ENCODE peak calls at places on chromosomes 4 and X, in five cellular contexts. O is astrocyte of the spinal cord, B is SK-N-SH, Z is heart left ventricle, F is lower leg skin. C is an unnamed sample.

GRCh38 chr4:38488891-38489861 is 174.8 kb upstream of the KLF3 start:
- DNase-seq in F (no peak), Z (no peak), O (no peak), B (no peak), C (no peak)

GRCh38 chr4:53713767-53714166 is 122.5 kb upstream of the LNX1 start:
- DNase-seq in B (peak; percentile 42), O (no peak), F (no peak), Z (no peak), C (no peak)

GRCh38 chrX:24231169-24231568 is 81.6 kb downstream of the ZFX start:
- DNase-seq in O (peak; percentile 83), Z (no peak), B (no peak), F (no peak), C (no peak)

GRCh38 chrX:108527724-108528123 is 88.1 kb downstream of the COL4A5 start:
- DNase-seq in Z (no peak), B (no peak), F (no peak), O (no peak), C (no peak)

GRCh38 chrX:140071037-140071436 is 105.7 kb upstream of the CXorf66 start:
- DNase-seq in B (no peak), F (no peak), O (no peak), Z (no peak), C (no peak)

GRCh38 chrX:258291-259040 is 22.7 kb upstream of the PLCXD1 start:
- DNase-seq in O (no peak), Z (no peak), B (no peak), F (peak; percentile 42), C (no peak)

GRCh38 chr4:145878501-145879435 is 59.9 kb downstream of the ZNF827 start:
- DNase-seq in B (peak; percentile 8), Z (no peak), O (peak; percentile 77), F (no peak), C (no peak)

GRCh38 chrX:77442728-77443127 is 4.5 kb upstream of the FGF16 start:
- DNase-seq in F (no peak), Z (no peak), B (no peak), O (peak; percentile 75), C (no peak)

GRCh38 chr4:30536231-30536630 is 183.9 kb upstream of the PCDH7 start:
- DNase-seq in F (no peak), Z (no peak), O (peak; percentile 31), B (no peak), C (no peak)

DNA sequence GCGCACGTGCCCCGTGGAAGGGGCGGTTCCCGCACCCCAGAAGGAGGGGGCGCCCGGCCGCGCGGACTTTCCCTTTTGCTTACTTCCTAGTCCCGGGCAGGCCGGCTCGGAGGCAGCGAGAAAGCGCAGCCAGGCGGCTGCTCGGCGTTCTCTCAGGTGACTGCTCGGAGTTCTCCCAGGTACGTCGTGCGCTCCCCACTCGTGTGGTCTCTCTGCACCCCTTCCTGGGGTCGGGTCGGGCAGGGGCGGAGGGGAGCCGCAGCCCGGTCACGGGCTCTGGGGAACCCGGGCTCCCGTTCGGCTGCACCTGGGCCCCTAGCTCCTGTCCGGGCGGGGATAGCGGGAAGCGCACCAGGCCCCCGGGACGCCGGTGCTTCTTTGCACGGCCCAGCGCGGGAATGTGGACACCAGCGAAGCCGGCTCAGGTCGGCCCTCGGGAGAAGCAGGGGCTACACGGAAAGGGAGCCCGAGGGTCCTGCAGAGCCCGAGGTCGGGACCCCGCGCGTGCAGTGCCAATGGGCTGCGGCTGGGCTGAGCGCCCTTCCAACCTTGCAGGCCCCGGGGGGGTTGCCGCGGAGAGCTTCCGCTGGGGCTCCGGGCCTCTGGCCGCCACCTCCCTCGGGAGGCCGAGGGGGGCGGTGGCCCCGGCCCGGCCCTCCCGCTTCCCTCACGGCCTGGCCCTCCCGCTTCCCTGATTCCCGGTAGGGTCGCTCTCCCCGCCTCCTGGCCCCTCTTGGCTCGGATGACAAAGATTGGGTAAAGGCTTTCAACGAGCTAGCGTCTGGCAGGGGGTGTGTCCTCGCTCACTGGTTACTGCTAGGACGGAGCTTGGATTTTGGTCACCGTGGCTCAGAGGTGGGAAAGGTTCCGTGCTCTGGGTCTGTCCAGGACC is at the start of gene TLR2:
- DNase-seq in B (peak; percentile 73), O (no peak), F (peak; percentile 92), Z (peak; percentile 70), C (peak; percentile 44)
- TF ChIP-seq CTCF in B (no peak), O (no peak), F (no peak), Z (no peak), C (no peak)

GRCh38 chr4:5980436-5981155 is 37.6 kb downstream of the C4orf50 start:
- DNase-seq in F (peak; percentile 43), Z (no peak), O (no peak), B (peak; percentile 73), C (no peak)
- TF ChIP-seq CTCF in F (no peak), Z (no peak), O (no peak), B (no peak), C (no peak)

GRCh38 chr4:159191989-159192388 is 89.1 kb downstream of the RAPGEF2 start:
- DNase-seq in F (no peak), O (peak; percentile 70), Z (no peak), B (no peak), C (no peak)
- TF ChIP-seq CTCF in F (no peak), O (peak; percentile 60), Z (no peak), B (peak; percentile 74), C (no peak)

GRCh38 chr4:7733801-7734650 is 205.6 kb downstream of the AFAP1 start:
- DNase-seq in B (no peak), O (no peak), Z (no peak), F (no peak), C (no peak)
- TF ChIP-seq CTCF in B (no peak), O (no peak), Z (no peak), F (no peak), C (no peak)

GRCh38 chrX:97691901-97692455 is 808.3 kb downstream of the RPA4 start:
- DNase-seq in B (no peak), F (no peak), O (no peak), Z (no peak), C (no peak)

GRCh38 chrX:97692575-97692974 is 808.9 kb downstream of the RPA4 start:
- DNase-seq in O (no peak), F (no peak), B (no peak), Z (no peak), C (no peak)
- TF ChIP-seq CTCF in O (no peak), F (no peak), B (peak; percentile 19), Z (no peak), C (no peak)

GRCh38 chr4:185011408-185011807 is 6.9 kb upstream of the HELT start:
- DNase-seq in F (no peak), Z (no peak), O (no peak), B (peak; percentile 82), C (no peak)
- TF ChIP-seq CTCF in F (no peak), Z (no peak), O (peak; percentile 57), B (peak; percentile 59), C (no peak)

DNA sequence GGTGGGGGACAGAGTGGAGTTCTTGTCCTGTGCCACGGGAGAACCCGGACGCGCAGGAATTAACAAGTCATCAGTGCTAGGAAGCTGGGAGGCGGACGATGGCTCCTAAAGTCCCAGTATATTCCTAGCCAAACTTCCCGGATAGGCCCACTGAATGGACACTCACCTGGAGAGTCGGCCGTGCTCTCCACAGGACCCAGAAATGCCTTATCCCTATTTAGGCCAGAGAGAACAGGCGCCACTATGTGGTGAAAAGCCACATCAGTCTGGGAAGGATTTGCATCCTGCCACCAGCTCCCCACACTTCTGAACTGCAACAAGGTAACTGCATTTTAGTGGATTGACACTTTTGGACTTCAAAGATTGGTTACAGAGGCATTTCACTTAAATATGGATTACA is 1.1 kb downstream of the CFAP299 start:
- DNase-seq in O (peak; percentile 47), B (peak; percentile 53), F (no peak), Z (no peak), C (no peak)
- TF ChIP-seq CTCF in O (peak; percentile 63), B (peak; percentile 65), F (no peak), Z (no peak), C (no peak)

C was measured in omental fat pad.